ENCODE peak calls at places on chromosomes 3 and 15, in six cellular contexts. One of them, this sample, is unnamed.

GRCh38 chr15:71104636-71105035 is 10.6 kb upstream of the THSD4 start:
- DNase-seq in lower leg skin: no peak
- DNase-seq in NB4: no peak
- DNase-seq in A549: no peak
- DNase-seq in brain microvascular endothelial cell: no peak
- DNase-seq in cardiac muscle cell: no peak
- DNase-seq in this sample: no peak

GRCh38 chr15:27449041-27449440 is 478.1 kb downstream of the GABRG3 start:
- DNase-seq in cardiac muscle cell: no peak
- DNase-seq in A549: no peak
- DNase-seq in NB4: no peak
- DNase-seq in brain microvascular endothelial cell: no peak
- DNase-seq in lower leg skin: no peak
- DNase-seq in this sample: peak

GRCh38 chr15:76711351-76711827 is 193.8 kb downstream of the SCAPER start:
- DNase-seq in brain microvascular endothelial cell: no peak
- DNase-seq in cardiac muscle cell: no peak
- DNase-seq in NB4: no peak
- DNase-seq in lower leg skin: no peak
- DNase-seq in A549: no peak
- DNase-seq in this sample: no peak

GRCh38 chr15:84023636-84024035 is 211.9 kb upstream of the GOLGA6L4 start:
- DNase-seq in brain microvascular endothelial cell: peak
- DNase-seq in A549: peak
- DNase-seq in NB4: peak
- DNase-seq in lower leg skin: no peak
- DNase-seq in cardiac muscle cell: peak
- DNase-seq in this sample: peak

GRCh38 chr3:60010778-60011177 is 961.0 kb upstream of the CFAP20DC start:
- DNase-seq in lower leg skin: no peak
- DNase-seq in NB4: peak
- DNase-seq in brain microvascular endothelial cell: no peak
- DNase-seq in cardiac muscle cell: no peak
- DNase-seq in A549: no peak
- DNase-seq in this sample: no peak

GRCh38 chr3:182617511-182617910 is 175.8 kb upstream of the ATP11B start:
- DNase-seq in cardiac muscle cell: no peak
- DNase-seq in brain microvascular endothelial cell: no peak
- DNase-seq in A549: no peak
- DNase-seq in NB4: no peak
- DNase-seq in lower leg skin: no peak
- DNase-seq in this sample: peak

GRCh38 chr3:119145500-119146167 is at the start of gene TEX55:
- DNase-seq in cardiac muscle cell: peak
- DNase-seq in A549: peak
- DNase-seq in lower leg skin: peak
- DNase-seq in NB4: peak
- DNase-seq in brain microvascular endothelial cell: peak
- DNase-seq in this sample: peak

GRCh38 chr15:45199136-45199810 is 11.5 kb upstream of the SHF start:
- DNase-seq in A549: no peak
- DNase-seq in lower leg skin: no peak
- DNase-seq in cardiac muscle cell: peak
- DNase-seq in brain microvascular endothelial cell: no peak
- DNase-seq in NB4: peak
- DNase-seq in this sample: peak

GRCh38 chr15:78866824-78867223 is 5.9 kb upstream of the MORF4L1 start:
- DNase-seq in brain microvascular endothelial cell: no peak
- DNase-seq in A549: no peak
- DNase-seq in NB4: no peak
- DNase-seq in cardiac muscle cell: no peak
- DNase-seq in lower leg skin: no peak
- DNase-seq in this sample: no peak

GRCh38 chr15:90217671-90218394 is 15.9 kb downstream of the CIB1 start:
- DNase-seq in brain microvascular endothelial cell: no peak
- DNase-seq in NB4: no peak
- DNase-seq in lower leg skin: no peak
- DNase-seq in A549: no peak
- DNase-seq in cardiac muscle cell: no peak
- DNase-seq in this sample: no peak

GRCh38 chr3:58074126-58074715 is 66.0 kb downstream of the FLNB start:
- DNase-seq in lower leg skin: no peak
- DNase-seq in A549: no peak
- DNase-seq in cardiac muscle cell: no peak
- DNase-seq in NB4: peak
- DNase-seq in brain microvascular endothelial cell: no peak
- DNase-seq in this sample: no peak

GRCh38 chr3:172106989-172107388 is 67.6 kb downstream of the FNDC3B start:
- DNase-seq in brain microvascular endothelial cell: no peak
- DNase-seq in NB4: peak
- DNase-seq in A549: no peak
- DNase-seq in lower leg skin: no peak
- DNase-seq in cardiac muscle cell: peak
- DNase-seq in this sample: peak

GRCh38 chr3:12454808-12455121 is 29.5 kb upstream of the TSEN2 start:
- DNase-seq in NB4: no peak
- DNase-seq in lower leg skin: no peak
- DNase-seq in A549: no peak
- DNase-seq in cardiac muscle cell: no peak
- DNase-seq in brain microvascular endothelial cell: peak
- DNase-seq in this sample: no peak

GRCh38 chr3:167941234-167941995 is 154.3 kb downstream of the GOLIM4 start:
- DNase-seq in brain microvascular endothelial cell: peak
- DNase-seq in NB4: peak
- DNase-seq in A549: no peak
- DNase-seq in lower leg skin: no peak
- DNase-seq in cardiac muscle cell: no peak
- DNase-seq in this sample: peak

GRCh38 chr15:78629716-78630065 is 8.9 kb upstream of the CHRNA3 start:
- DNase-seq in A549: no peak
- DNase-seq in brain microvascular endothelial cell: no peak
- DNase-seq in cardiac muscle cell: no peak
- DNase-seq in NB4: no peak
- DNase-seq in lower leg skin: peak
- DNase-seq in this sample: no peak

GRCh38 chr3:9387322-9387655 is 10.1 kb upstream of the SETD5 start:
- DNase-seq in NB4: no peak
- DNase-seq in brain microvascular endothelial cell: no peak
- DNase-seq in lower leg skin: no peak
- DNase-seq in cardiac muscle cell: no peak
- DNase-seq in A549: no peak
- DNase-seq in this sample: peak

DNA sequence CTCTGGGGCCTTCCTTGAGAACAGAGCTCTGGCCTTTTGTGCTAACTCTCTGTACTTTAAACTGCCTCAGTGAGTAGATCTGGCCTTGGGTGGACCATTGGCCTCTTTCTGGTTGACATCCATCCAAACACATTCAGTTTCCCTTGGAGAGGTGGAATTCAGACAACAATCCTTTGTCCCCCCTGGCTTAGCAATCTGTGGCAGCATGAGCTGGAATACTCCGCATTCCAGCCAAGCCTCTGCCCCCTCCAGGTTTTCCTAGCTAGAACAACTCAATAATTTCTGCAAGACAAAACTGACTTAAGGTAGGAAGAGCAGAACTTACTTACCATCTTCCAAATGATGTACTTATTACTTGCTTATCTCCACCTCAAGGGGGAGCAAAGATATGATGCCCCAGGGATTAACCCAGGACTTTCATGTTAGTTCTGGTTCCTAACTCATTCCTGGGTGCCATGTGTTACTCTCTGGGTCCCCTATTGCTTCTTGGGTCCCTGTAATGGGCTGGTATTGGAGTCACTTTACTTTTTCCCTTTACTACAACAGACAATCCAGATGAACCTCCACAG is 21.8 kb upstream of the IL16 start:
- DNase-seq in NB4: no peak
- DNase-seq in A549: no peak
- DNase-seq in lower leg skin: no peak
- DNase-seq in cardiac muscle cell: peak
- DNase-seq in brain microvascular endothelial cell: no peak
- DNase-seq in this sample: no peak
- TF ChIP-seq CTCF in NB4: peak
- TF ChIP-seq CTCF in A549: no peak
- TF ChIP-seq CTCF in lower leg skin: no peak
- TF ChIP-seq CTCF in cardiac muscle cell: no peak
- TF ChIP-seq CTCF in brain microvascular endothelial cell: peak
- TF ChIP-seq CTCF in this sample: no peak

GRCh38 chr3:40524571-40525285 is at the start of gene ZNF621:
- DNase-seq in lower leg skin: peak
- DNase-seq in A549: peak
- DNase-seq in brain microvascular endothelial cell: peak
- DNase-seq in cardiac muscle cell: peak
- DNase-seq in NB4: peak
- DNase-seq in this sample: peak

GRCh38 chr3:40524222-40524570 is 564 bp upstream of the ZNF621 start:
- DNase-seq in A549: no peak
- DNase-seq in NB4: no peak
- DNase-seq in cardiac muscle cell: no peak
- DNase-seq in brain microvascular endothelial cell: peak
- DNase-seq in lower leg skin: no peak
- DNase-seq in this sample: no peak

GRCh38 chr3:40528426-40528825 is 3.7 kb downstream of the ZNF621 start:
- DNase-seq in NB4: no peak
- DNase-seq in cardiac muscle cell: no peak
- DNase-seq in A549: no peak
- DNase-seq in lower leg skin: no peak
- DNase-seq in brain microvascular endothelial cell: no peak
- DNase-seq in this sample: no peak

GRCh38 chr3:40521254-40521653 is 3.5 kb upstream of the ZNF621 start:
- DNase-seq in cardiac muscle cell: no peak
- DNase-seq in lower leg skin: no peak
- DNase-seq in A549: no peak
- DNase-seq in NB4: no peak
- DNase-seq in brain microvascular endothelial cell: no peak
- DNase-seq in this sample: no peak

DNA sequence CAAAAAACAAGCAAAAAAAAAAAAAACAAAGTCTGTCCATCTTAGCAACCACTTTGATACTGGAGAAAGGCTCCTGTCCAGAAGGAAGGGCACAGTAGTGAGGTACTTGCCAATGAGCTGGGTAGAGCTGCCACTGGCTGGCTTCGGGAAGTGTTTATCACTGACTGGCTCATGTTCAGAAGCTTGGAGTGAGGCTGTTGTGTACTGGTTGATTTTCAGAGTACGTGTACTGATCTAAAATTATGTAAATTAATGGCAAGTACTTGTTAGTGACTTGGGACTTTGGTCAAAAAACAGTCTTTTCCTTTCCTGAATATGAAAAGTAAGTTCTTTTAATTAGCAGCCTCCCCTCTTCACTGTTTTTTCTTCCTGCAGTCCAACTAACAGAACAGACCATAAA is 979 bp upstream of the ZNF621 start:
- DNase-seq in NB4: peak
- DNase-seq in brain microvascular endothelial cell: no peak
- DNase-seq in lower leg skin: no peak
- DNase-seq in A549: no peak
- DNase-seq in cardiac muscle cell: no peak
- DNase-seq in this sample: no peak
- H3K4me3 ChIP-seq in NB4: no peak
- H3K4me3 ChIP-seq in brain microvascular endothelial cell: no peak
- H3K4me3 ChIP-seq in lower leg skin: no peak
- H3K4me3 ChIP-seq in A549: peak
- H3K4me3 ChIP-seq in cardiac muscle cell: peak
- H3K4me3 ChIP-seq in this sample: no peak

GRCh38 chr3:30966896-30967295 is 72.4 kb upstream of the GADL1 start:
- DNase-seq in A549: no peak
- DNase-seq in NB4: no peak
- DNase-seq in brain microvascular endothelial cell: no peak
- DNase-seq in lower leg skin: no peak
- DNase-seq in cardiac muscle cell: no peak
- DNase-seq in this sample: no peak

GRCh38 chr3:30964612-30965011 is 70.2 kb upstream of the GADL1 start:
- DNase-seq in brain microvascular endothelial cell: no peak
- DNase-seq in A549: no peak
- DNase-seq in cardiac muscle cell: no peak
- DNase-seq in lower leg skin: no peak
- DNase-seq in NB4: no peak
- DNase-seq in this sample: peak

GRCh38 chr3:30972449-30972848 is 78.0 kb upstream of the GADL1 start:
- DNase-seq in brain microvascular endothelial cell: no peak
- DNase-seq in lower leg skin: no peak
- DNase-seq in NB4: no peak
- DNase-seq in cardiac muscle cell: no peak
- DNase-seq in A549: no peak
- DNase-seq in this sample: no peak

GRCh38 chr3:30970183-30970582 is 75.7 kb upstream of the GADL1 start:
- DNase-seq in cardiac muscle cell: no peak
- DNase-seq in lower leg skin: no peak
- DNase-seq in A549: no peak
- DNase-seq in NB4: peak
- DNase-seq in brain microvascular endothelial cell: no peak
- DNase-seq in this sample: peak
- TF ChIP-seq CTCF in cardiac muscle cell: peak
- TF ChIP-seq CTCF in lower leg skin: no peak
- TF ChIP-seq CTCF in A549: peak
- TF ChIP-seq CTCF in NB4: no peak
- TF ChIP-seq CTCF in brain microvascular endothelial cell: peak
- TF ChIP-seq CTCF in this sample: peak

GRCh38 chr3:160226026-160226739 is 961 bp downstream of the C3orf80 start:
- DNase-seq in cardiac muscle cell: peak
- DNase-seq in A549: no peak
- DNase-seq in lower leg skin: no peak
- DNase-seq in NB4: peak
- DNase-seq in brain microvascular endothelial cell: no peak
- DNase-seq in this sample: no peak

GRCh38 chr3:160224811-160225180 is 426 bp upstream of the C3orf80 start:
- DNase-seq in cardiac muscle cell: no peak
- DNase-seq in NB4: no peak
- DNase-seq in lower leg skin: no peak
- DNase-seq in brain microvascular endothelial cell: no peak
- DNase-seq in A549: peak
- DNase-seq in this sample: no peak

GRCh38 chr3:160225181-160226025 is at the start of gene C3orf80:
- DNase-seq in A549: peak
- DNase-seq in NB4: peak
- DNase-seq in lower leg skin: no peak
- DNase-seq in cardiac muscle cell: peak
- DNase-seq in brain microvascular endothelial cell: no peak
- DNase-seq in this sample: peak

GRCh38 chr3:160227389-160227788 is 2.2 kb downstream of the C3orf80 start:
- DNase-seq in cardiac muscle cell: no peak
- DNase-seq in brain microvascular endothelial cell: no peak
- DNase-seq in A549: no peak
- DNase-seq in lower leg skin: no peak
- DNase-seq in NB4: no peak
- DNase-seq in this sample: no peak

DNA sequence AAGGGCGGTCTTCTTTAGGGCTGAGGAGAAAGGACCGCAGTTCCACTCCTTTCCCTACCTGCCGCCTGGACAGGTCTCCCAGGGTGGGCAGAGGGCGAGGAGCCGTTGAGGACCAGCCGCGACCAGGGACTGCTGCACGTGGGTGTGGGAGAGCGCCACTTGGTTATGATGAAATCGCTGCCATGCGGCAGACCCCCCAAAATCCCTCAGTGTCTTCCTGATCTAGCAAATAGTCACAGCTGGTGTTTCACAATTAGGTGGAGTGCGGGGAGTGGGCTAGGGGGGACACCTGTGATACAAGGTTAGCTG is 1.5 kb downstream of the C3orf80 start:
- DNase-seq in lower leg skin: no peak
- DNase-seq in brain microvascular endothelial cell: no peak
- DNase-seq in cardiac muscle cell: no peak
- DNase-seq in A549: no peak
- DNase-seq in NB4: no peak
- DNase-seq in this sample: no peak
- H3K4me3 ChIP-seq in lower leg skin: no peak
- H3K4me3 ChIP-seq in brain microvascular endothelial cell: peak
- H3K4me3 ChIP-seq in cardiac muscle cell: peak
- H3K4me3 ChIP-seq in A549: peak
- H3K4me3 ChIP-seq in NB4: no peak
- H3K4me3 ChIP-seq in this sample: no peak

This sample was measured in epithelial cell of esophagus.